ENCODE peak calls at places on chromosomes 12 and 14, in seven cellular contexts. One of them, this sample, is unnamed.
A peak's percentile ranks its signal among the peaks of the same experiment; 100 is the strongest.

GRCh38 chr12:9076733-9077575 is 38.8 kb downstream of the A2M start:
- DNase-seq in lower leg skin: no peak
- DNase-seq in heart left ventricle: no peak
- DNase-seq in cardiac muscle cell: no peak
- DNase-seq in hepatocyte: no peak
- DNase-seq in psoas muscle: no peak
- DNase-seq in cardiac fibroblast: no peak
- DNase-seq in this sample: no peak

GRCh38 chr14:24406416-24406815 is 7.6 kb downstream of the NYNRIN start:
- DNase-seq in lower leg skin: no peak
- DNase-seq in heart left ventricle: no peak
- DNase-seq in cardiac muscle cell: no peak
- DNase-seq in hepatocyte: no peak
- DNase-seq in psoas muscle: no peak
- DNase-seq in cardiac fibroblast: no peak
- DNase-seq in this sample: no peak

GRCh38 chr12:94686834-94687628 is 36.7 kb upstream of the TMCC3 start:
- DNase-seq in lower leg skin: no peak
- DNase-seq in heart left ventricle: no peak
- DNase-seq in cardiac muscle cell: no peak
- DNase-seq in hepatocyte: no peak
- DNase-seq in psoas muscle: no peak
- DNase-seq in cardiac fibroblast: no peak
- DNase-seq in this sample: no peak

GRCh38 chr14:34003691-34004090 is 52.8 kb upstream of the EGLN3 start:
- DNase-seq in lower leg skin: no peak
- DNase-seq in heart left ventricle: no peak
- DNase-seq in cardiac muscle cell: no peak
- DNase-seq in hepatocyte: peak; percentile 13
- DNase-seq in psoas muscle: no peak
- DNase-seq in cardiac fibroblast: no peak
- DNase-seq in this sample: no peak

GRCh38 chr12:102300824-102301461 is 103.3 kb upstream of the PMCH start:
- DNase-seq in lower leg skin: no peak
- DNase-seq in heart left ventricle: no peak
- DNase-seq in cardiac muscle cell: peak; percentile 1
- DNase-seq in hepatocyte: peak; percentile 39
- DNase-seq in psoas muscle: no peak
- DNase-seq in cardiac fibroblast: peak; percentile 64
- DNase-seq in this sample: no peak

GRCh38 chr14:56195727-56196126 is 77.5 kb downstream of the PELI2 start:
- DNase-seq in lower leg skin: peak; percentile 55
- DNase-seq in heart left ventricle: no peak
- DNase-seq in cardiac muscle cell: no peak
- DNase-seq in hepatocyte: no peak
- DNase-seq in psoas muscle: no peak
- DNase-seq in cardiac fibroblast: peak; percentile 56
- DNase-seq in this sample: no peak

GRCh38 chr14:61179776-61180398 is 101.3 kb downstream of the TMEM30B start:
- DNase-seq in lower leg skin: no peak
- DNase-seq in heart left ventricle: no peak
- DNase-seq in cardiac muscle cell: no peak
- DNase-seq in hepatocyte: no peak
- DNase-seq in psoas muscle: no peak
- DNase-seq in cardiac fibroblast: peak; percentile 30
- DNase-seq in this sample: no peak

GRCh38 chr14:23068792-23069412 is 11.6 kb upstream of the CDH24 start:
- DNase-seq in lower leg skin: peak; percentile 83
- DNase-seq in heart left ventricle: peak; percentile 83
- DNase-seq in cardiac muscle cell: peak; percentile 91
- DNase-seq in hepatocyte: peak; percentile 94
- DNase-seq in psoas muscle: peak; percentile 79
- DNase-seq in cardiac fibroblast: peak; percentile 95
- DNase-seq in this sample: peak; percentile 55

GRCh38 chr12:119780786-119781434 is 96.2 kb downstream of the CIT start:
- DNase-seq in lower leg skin: peak; percentile 21
- DNase-seq in heart left ventricle: peak; percentile 36
- DNase-seq in cardiac muscle cell: peak; percentile 49
- DNase-seq in hepatocyte: peak; percentile 82
- DNase-seq in psoas muscle: no peak
- DNase-seq in cardiac fibroblast: peak; percentile 67
- DNase-seq in this sample: no peak

GRCh38 chr14:70380834-70381233 is 21.4 kb upstream of the COX16 start:
- DNase-seq in lower leg skin: no peak
- DNase-seq in heart left ventricle: no peak
- DNase-seq in cardiac muscle cell: no peak
- DNase-seq in hepatocyte: peak; percentile 43
- DNase-seq in psoas muscle: no peak
- DNase-seq in cardiac fibroblast: no peak
- DNase-seq in this sample: no peak

GRCh38 chr12:110699591-110700445 is 10.9 kb upstream of the HVCN1 start:
- DNase-seq in lower leg skin: no peak
- DNase-seq in heart left ventricle: no peak
- DNase-seq in cardiac muscle cell: peak; percentile 25
- DNase-seq in hepatocyte: no peak
- DNase-seq in psoas muscle: peak; percentile 60
- DNase-seq in cardiac fibroblast: no peak
- DNase-seq in this sample: no peak

GRCh38 chr12:132124766-132125425 is 19.2 kb downstream of the DDX51 start:
- DNase-seq in lower leg skin: no peak
- DNase-seq in heart left ventricle: no peak
- DNase-seq in cardiac muscle cell: no peak
- DNase-seq in hepatocyte: no peak
- DNase-seq in psoas muscle: no peak
- DNase-seq in cardiac fibroblast: no peak
- DNase-seq in this sample: no peak

GRCh38 chr14:62776300-62776699 is 269.0 kb downstream of the KCNH5 start:
- DNase-seq in lower leg skin: no peak
- DNase-seq in heart left ventricle: no peak
- DNase-seq in cardiac muscle cell: no peak
- DNase-seq in hepatocyte: no peak
- DNase-seq in psoas muscle: no peak
- DNase-seq in cardiac fibroblast: no peak
- DNase-seq in this sample: no peak

GRCh38 chr12:58915634-58916033 is 4.7 kb downstream of the LRIG3 start:
- DNase-seq in lower leg skin: no peak
- DNase-seq in heart left ventricle: peak; percentile 33
- DNase-seq in cardiac muscle cell: peak; percentile 63
- DNase-seq in hepatocyte: peak; percentile 70
- DNase-seq in psoas muscle: no peak
- DNase-seq in cardiac fibroblast: peak; percentile 39
- DNase-seq in this sample: no peak

GRCh38 chr14:78157855-78158436 is 12.2 kb upstream of the NRXN3 start:
- DNase-seq in lower leg skin: no peak
- DNase-seq in heart left ventricle: no peak
- DNase-seq in cardiac muscle cell: peak; percentile 85
- DNase-seq in hepatocyte: peak; percentile 73
- DNase-seq in psoas muscle: no peak
- DNase-seq in cardiac fibroblast: peak; percentile 9
- DNase-seq in this sample: no peak

GRCh38 chr14:47948981-47949380 is 273.6 kb upstream of the MDGA2 start:
- DNase-seq in lower leg skin: no peak
- DNase-seq in heart left ventricle: no peak
- DNase-seq in cardiac muscle cell: no peak
- DNase-seq in hepatocyte: no peak
- DNase-seq in psoas muscle: no peak
- DNase-seq in cardiac fibroblast: no peak
- DNase-seq in this sample: no peak

GRCh38 chr12:19978193-19978592 is 390.1 kb upstream of the PDE3A start:
- DNase-seq in lower leg skin: no peak
- DNase-seq in heart left ventricle: no peak
- DNase-seq in cardiac muscle cell: no peak
- DNase-seq in hepatocyte: peak; percentile 28
- DNase-seq in psoas muscle: no peak
- DNase-seq in cardiac fibroblast: peak; percentile 96
- DNase-seq in this sample: no peak

GRCh38 chr12:109625131-109625559 is 51.6 kb downstream of the MVK start:
- DNase-seq in lower leg skin: peak; percentile 67
- DNase-seq in heart left ventricle: peak; percentile 29
- DNase-seq in cardiac muscle cell: no peak
- DNase-seq in hepatocyte: peak; percentile 44
- DNase-seq in psoas muscle: peak; percentile 79
- DNase-seq in cardiac fibroblast: peak; percentile 59
- DNase-seq in this sample: no peak

GRCh38 chr14:90535556-90535930 is 138.7 kb downstream of the CALM1 start:
- DNase-seq in lower leg skin: no peak
- DNase-seq in heart left ventricle: no peak
- DNase-seq in cardiac muscle cell: no peak
- DNase-seq in hepatocyte: no peak
- DNase-seq in psoas muscle: no peak
- DNase-seq in cardiac fibroblast: no peak
- DNase-seq in this sample: no peak

GRCh38 chr14:22303589-22304195 is 285.3 kb downstream of the DAD1 start:
- DNase-seq in lower leg skin: no peak
- DNase-seq in heart left ventricle: no peak
- DNase-seq in cardiac muscle cell: peak; percentile 30
- DNase-seq in hepatocyte: no peak
- DNase-seq in psoas muscle: no peak
- DNase-seq in cardiac fibroblast: peak; percentile 48
- DNase-seq in this sample: no peak

GRCh38 chr14:71618047-71618446 is 314.2 kb upstream of the RGS6 start:
- DNase-seq in lower leg skin: no peak
- DNase-seq in heart left ventricle: no peak
- DNase-seq in cardiac muscle cell: peak; percentile 9
- DNase-seq in hepatocyte: no peak
- DNase-seq in psoas muscle: no peak
- DNase-seq in cardiac fibroblast: no peak
- DNase-seq in this sample: no peak

GRCh38 chr14:89078021-89078676 is 253.7 kb downstream of the TTC8 start:
- DNase-seq in lower leg skin: no peak
- DNase-seq in heart left ventricle: no peak
- DNase-seq in cardiac muscle cell: no peak
- DNase-seq in hepatocyte: no peak
- DNase-seq in psoas muscle: no peak
- DNase-seq in cardiac fibroblast: no peak
- DNase-seq in this sample: no peak

GRCh38 chr14:54083549-54084239 is 127.1 kb upstream of the BMP4 start:
- DNase-seq in lower leg skin: no peak
- DNase-seq in heart left ventricle: no peak
- DNase-seq in cardiac muscle cell: no peak
- DNase-seq in hepatocyte: no peak
- DNase-seq in psoas muscle: no peak
- DNase-seq in cardiac fibroblast: no peak
- DNase-seq in this sample: no peak

GRCh38 chr14:96105921-96106441 is 66.8 kb downstream of the C14orf132 start:
- DNase-seq in lower leg skin: peak; percentile 85
- DNase-seq in heart left ventricle: no peak
- DNase-seq in cardiac muscle cell: no peak
- DNase-seq in hepatocyte: no peak
- DNase-seq in psoas muscle: no peak
- DNase-seq in cardiac fibroblast: no peak
- DNase-seq in this sample: no peak

GRCh38 chr14:20485900-20486299 is 16.7 kb downstream of the PNP start:
- DNase-seq in lower leg skin: no peak
- DNase-seq in heart left ventricle: no peak
- DNase-seq in cardiac muscle cell: no peak
- DNase-seq in hepatocyte: no peak
- DNase-seq in psoas muscle: no peak
- DNase-seq in cardiac fibroblast: no peak
- DNase-seq in this sample: no peak

DNA sequence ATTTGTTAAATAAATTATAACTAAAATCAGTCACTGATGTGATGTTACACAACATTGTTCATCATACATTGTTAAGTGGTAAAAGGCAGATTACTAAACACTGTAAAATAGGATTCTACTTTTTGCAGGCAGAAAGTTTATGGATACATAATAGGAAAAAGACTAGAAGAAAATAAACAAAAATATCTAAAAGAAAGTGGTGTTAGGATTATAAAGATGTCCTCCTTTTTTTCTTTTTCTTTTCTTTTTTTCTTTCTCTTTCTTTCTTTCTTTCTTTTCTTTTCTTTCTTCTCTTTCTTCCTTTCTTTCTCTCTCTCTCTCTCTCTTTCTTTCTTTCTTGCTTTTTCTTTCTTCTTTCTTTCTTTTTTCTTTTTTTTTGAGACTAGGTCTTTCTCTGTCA is 39.6 kb upstream of the HELB start:
- DNase-seq in lower leg skin: no peak
- DNase-seq in heart left ventricle: no peak
- DNase-seq in cardiac muscle cell: no peak
- DNase-seq in hepatocyte: no peak
- DNase-seq in psoas muscle: no peak
- DNase-seq in cardiac fibroblast: no peak
- DNase-seq in this sample: no peak
- TF ChIP-seq CTCF in lower leg skin: no peak
- TF ChIP-seq CTCF in heart left ventricle: no peak
- TF ChIP-seq CTCF in cardiac muscle cell: no peak
- TF ChIP-seq CTCF in hepatocyte: no peak
- TF ChIP-seq CTCF in psoas muscle: no peak
- TF ChIP-seq CTCF in cardiac fibroblast: no peak
- TF ChIP-seq CTCF in this sample: no peak

GRCh38 chr12:116091579-116091978 is 185.9 kb downstream of the MED13L start:
- DNase-seq in lower leg skin: no peak
- DNase-seq in heart left ventricle: no peak
- DNase-seq in cardiac muscle cell: no peak
- DNase-seq in hepatocyte: no peak
- DNase-seq in psoas muscle: no peak
- DNase-seq in cardiac fibroblast: no peak
- DNase-seq in this sample: no peak
- TF ChIP-seq CTCF in lower leg skin: no peak
- TF ChIP-seq CTCF in heart left ventricle: no peak
- TF ChIP-seq CTCF in cardiac muscle cell: no peak
- TF ChIP-seq CTCF in hepatocyte: no peak
- TF ChIP-seq CTCF in psoas muscle: no peak
- TF ChIP-seq CTCF in cardiac fibroblast: no peak
- TF ChIP-seq CTCF in this sample: no peak

GRCh38 chr12:104230304-104230703 is 14.7 kb downstream of the TXNRD1 start:
- DNase-seq in lower leg skin: no peak
- DNase-seq in heart left ventricle: no peak
- DNase-seq in cardiac muscle cell: no peak
- DNase-seq in hepatocyte: no peak
- DNase-seq in psoas muscle: no peak
- DNase-seq in cardiac fibroblast: no peak
- DNase-seq in this sample: no peak
- TF ChIP-seq CTCF in lower leg skin: no peak
- TF ChIP-seq CTCF in heart left ventricle: no peak
- TF ChIP-seq CTCF in cardiac muscle cell: no peak
- TF ChIP-seq CTCF in hepatocyte: no peak
- TF ChIP-seq CTCF in psoas muscle: no peak
- TF ChIP-seq CTCF in cardiac fibroblast: peak; percentile 22
- TF ChIP-seq CTCF in this sample: no peak

GRCh38 chr12:52847335-52848102 is 1.3 kb downstream of the KRT78 start:
- DNase-seq in lower leg skin: no peak
- DNase-seq in heart left ventricle: no peak
- DNase-seq in cardiac muscle cell: no peak
- DNase-seq in hepatocyte: no peak
- DNase-seq in psoas muscle: no peak
- DNase-seq in cardiac fibroblast: peak; percentile 55
- DNase-seq in this sample: no peak
- TF ChIP-seq CTCF in lower leg skin: no peak
- TF ChIP-seq CTCF in heart left ventricle: no peak
- TF ChIP-seq CTCF in cardiac muscle cell: no peak
- TF ChIP-seq CTCF in hepatocyte: no peak
- TF ChIP-seq CTCF in psoas muscle: no peak
- TF ChIP-seq CTCF in cardiac fibroblast: no peak
- TF ChIP-seq CTCF in this sample: no peak

GRCh38 chr12:103495783-103496456 is at the start of gene C12orf42:
- DNase-seq in lower leg skin: no peak
- DNase-seq in heart left ventricle: no peak
- DNase-seq in cardiac muscle cell: peak; percentile 55
- DNase-seq in hepatocyte: peak; percentile 24
- DNase-seq in psoas muscle: no peak
- DNase-seq in cardiac fibroblast: peak; percentile 25
- DNase-seq in this sample: no peak
- TF ChIP-seq CTCF in lower leg skin: no peak
- TF ChIP-seq CTCF in heart left ventricle: peak; percentile 44
- TF ChIP-seq CTCF in cardiac muscle cell: peak; percentile 52
- TF ChIP-seq CTCF in hepatocyte: peak; percentile 57
- TF ChIP-seq CTCF in psoas muscle: no peak
- TF ChIP-seq CTCF in cardiac fibroblast: peak; percentile 43
- TF ChIP-seq CTCF in this sample: no peak